ENCODE peak calls at places on chromosomes 1 and 21, in seven cellular contexts. One of them, this sample, is unnamed.

GRCh38 chr21:35475006-35475405 is 425.9 kb upstream of the RUNX1 start:
- DNase-seq in NB4: peak; percentile 50
- DNase-seq in immature natural killer cell: no peak
- DNase-seq in stimulated activated CD4-positive, alpha-beta T cell treated with anti-CD3 and anti-CD28 coated beads, Interleukin-1b, Interleukin-23, amount 100 ng/mL, for 1 hour: no peak
- DNase-seq in amniotic stem cell: no peak
- DNase-seq in progenitor cell of endocrine pancreas: no peak
- DNase-seq in naive B cell: no peak
- DNase-seq in this sample: no peak

GRCh38 chr1:38444311-38444710 is 397.7 kb upstream of the POU3F1 start:
- DNase-seq in NB4: no peak
- DNase-seq in immature natural killer cell: no peak
- DNase-seq in stimulated activated CD4-positive, alpha-beta T cell treated with anti-CD3 and anti-CD28 coated beads, Interleukin-1b, Interleukin-23, amount 100 ng/mL, for 1 hour: no peak
- DNase-seq in amniotic stem cell: no peak
- DNase-seq in progenitor cell of endocrine pancreas: no peak
- DNase-seq in naive B cell: no peak
- DNase-seq in this sample: peak; percentile 34

GRCh38 chr21:46097826-46098286 is at the start of gene COL6A2:
- DNase-seq in NB4: no peak
- DNase-seq in immature natural killer cell: peak; percentile 25
- DNase-seq in stimulated activated CD4-positive, alpha-beta T cell treated with anti-CD3 and anti-CD28 coated beads, Interleukin-1b, Interleukin-23, amount 100 ng/mL, for 1 hour: no peak
- DNase-seq in amniotic stem cell: peak; percentile 25
- DNase-seq in progenitor cell of endocrine pancreas: peak; percentile 47
- DNase-seq in naive B cell: no peak
- DNase-seq in this sample: no peak

GRCh38 chr1:203999618-204000017 is 73.3 kb upstream of the SOX13 start:
- DNase-seq in NB4: no peak
- DNase-seq in immature natural killer cell: no peak
- DNase-seq in stimulated activated CD4-positive, alpha-beta T cell treated with anti-CD3 and anti-CD28 coated beads, Interleukin-1b, Interleukin-23, amount 100 ng/mL, for 1 hour: no peak
- DNase-seq in amniotic stem cell: no peak
- DNase-seq in progenitor cell of endocrine pancreas: no peak
- DNase-seq in naive B cell: no peak
- DNase-seq in this sample: no peak

GRCh38 chr21:36571556-36571955 is 91.6 kb upstream of the CLDN14 start:
- DNase-seq in NB4: no peak
- DNase-seq in immature natural killer cell: no peak
- DNase-seq in stimulated activated CD4-positive, alpha-beta T cell treated with anti-CD3 and anti-CD28 coated beads, Interleukin-1b, Interleukin-23, amount 100 ng/mL, for 1 hour: no peak
- DNase-seq in amniotic stem cell: no peak
- DNase-seq in progenitor cell of endocrine pancreas: no peak
- DNase-seq in naive B cell: no peak
- DNase-seq in this sample: no peak

GRCh38 chr1:154863702-154864174 is 6.3 kb downstream of the KCNN3 start:
- DNase-seq in NB4: peak; percentile 89
- DNase-seq in immature natural killer cell: no peak
- DNase-seq in stimulated activated CD4-positive, alpha-beta T cell treated with anti-CD3 and anti-CD28 coated beads, Interleukin-1b, Interleukin-23, amount 100 ng/mL, for 1 hour: no peak
- DNase-seq in amniotic stem cell: no peak
- DNase-seq in progenitor cell of endocrine pancreas: no peak
- DNase-seq in naive B cell: no peak
- DNase-seq in this sample: no peak

GRCh38 chr1:175839678-175840669 is 96.6 kb upstream of the TNR start:
- DNase-seq in NB4: peak; percentile 81
- DNase-seq in immature natural killer cell: no peak
- DNase-seq in stimulated activated CD4-positive, alpha-beta T cell treated with anti-CD3 and anti-CD28 coated beads, Interleukin-1b, Interleukin-23, amount 100 ng/mL, for 1 hour: no peak
- DNase-seq in amniotic stem cell: no peak
- DNase-seq in progenitor cell of endocrine pancreas: no peak
- DNase-seq in naive B cell: no peak
- DNase-seq in this sample: no peak

GRCh38 chr1:201138311-201138840 is 11.4 kb upstream of the ASCL5 start:
- DNase-seq in NB4: no peak
- DNase-seq in immature natural killer cell: no peak
- DNase-seq in stimulated activated CD4-positive, alpha-beta T cell treated with anti-CD3 and anti-CD28 coated beads, Interleukin-1b, Interleukin-23, amount 100 ng/mL, for 1 hour: no peak
- DNase-seq in amniotic stem cell: no peak
- DNase-seq in progenitor cell of endocrine pancreas: no peak
- DNase-seq in naive B cell: no peak
- DNase-seq in this sample: no peak

GRCh38 chr21:31370893-31371652 is 27.0 kb upstream of the TIAM1 start:
- DNase-seq in NB4: no peak
- DNase-seq in immature natural killer cell: no peak
- DNase-seq in stimulated activated CD4-positive, alpha-beta T cell treated with anti-CD3 and anti-CD28 coated beads, Interleukin-1b, Interleukin-23, amount 100 ng/mL, for 1 hour: no peak
- DNase-seq in amniotic stem cell: no peak
- DNase-seq in progenitor cell of endocrine pancreas: no peak
- DNase-seq in naive B cell: no peak
- DNase-seq in this sample: no peak

GRCh38 chr21:14879458-14879857 is 185.3 kb downstream of the NRIP1 start:
- DNase-seq in NB4: no peak
- DNase-seq in immature natural killer cell: no peak
- DNase-seq in stimulated activated CD4-positive, alpha-beta T cell treated with anti-CD3 and anti-CD28 coated beads, Interleukin-1b, Interleukin-23, amount 100 ng/mL, for 1 hour: no peak
- DNase-seq in amniotic stem cell: no peak
- DNase-seq in progenitor cell of endocrine pancreas: no peak
- DNase-seq in naive B cell: no peak
- DNase-seq in this sample: no peak

GRCh38 chr1:194102607-194103006 is 916.2 kb upstream of the B3GALT2 start:
- DNase-seq in NB4: peak; percentile 7
- DNase-seq in immature natural killer cell: no peak
- DNase-seq in stimulated activated CD4-positive, alpha-beta T cell treated with anti-CD3 and anti-CD28 coated beads, Interleukin-1b, Interleukin-23, amount 100 ng/mL, for 1 hour: no peak
- DNase-seq in amniotic stem cell: no peak
- DNase-seq in progenitor cell of endocrine pancreas: no peak
- DNase-seq in naive B cell: no peak
- DNase-seq in this sample: no peak

GRCh38 chr1:106608836-106609235 is 447.6 kb upstream of the PRMT6 start:
- DNase-seq in NB4: no peak
- DNase-seq in immature natural killer cell: no peak
- DNase-seq in stimulated activated CD4-positive, alpha-beta T cell treated with anti-CD3 and anti-CD28 coated beads, Interleukin-1b, Interleukin-23, amount 100 ng/mL, for 1 hour: no peak
- DNase-seq in amniotic stem cell: no peak
- DNase-seq in progenitor cell of endocrine pancreas: no peak
- DNase-seq in naive B cell: no peak
- DNase-seq in this sample: peak; percentile 23

GRCh38 chr1:165897326-165898303 is 70.2 kb downstream of the UCK2 start:
- DNase-seq in NB4: no peak
- DNase-seq in immature natural killer cell: peak; percentile 7
- DNase-seq in stimulated activated CD4-positive, alpha-beta T cell treated with anti-CD3 and anti-CD28 coated beads, Interleukin-1b, Interleukin-23, amount 100 ng/mL, for 1 hour: no peak
- DNase-seq in amniotic stem cell: no peak
- DNase-seq in progenitor cell of endocrine pancreas: no peak
- DNase-seq in naive B cell: no peak
- DNase-seq in this sample: no peak

GRCh38 chr1:150925080-150925479 is 1.1 kb upstream of the SETDB1 start:
- DNase-seq in NB4: peak; percentile 48
- DNase-seq in immature natural killer cell: no peak
- DNase-seq in stimulated activated CD4-positive, alpha-beta T cell treated with anti-CD3 and anti-CD28 coated beads, Interleukin-1b, Interleukin-23, amount 100 ng/mL, for 1 hour: no peak
- DNase-seq in amniotic stem cell: no peak
- DNase-seq in progenitor cell of endocrine pancreas: no peak
- DNase-seq in naive B cell: peak; percentile 9
- DNase-seq in this sample: no peak

GRCh38 chr21:28975401-28975800 is 17.3 kb downstream of the LTN1 start:
- DNase-seq in NB4: no peak
- DNase-seq in immature natural killer cell: no peak
- DNase-seq in stimulated activated CD4-positive, alpha-beta T cell treated with anti-CD3 and anti-CD28 coated beads, Interleukin-1b, Interleukin-23, amount 100 ng/mL, for 1 hour: no peak
- DNase-seq in amniotic stem cell: no peak
- DNase-seq in progenitor cell of endocrine pancreas: no peak
- DNase-seq in naive B cell: no peak
- DNase-seq in this sample: peak; percentile 58

GRCh38 chr1:218869276-218869675 is 304.4 kb upstream of the LYPLAL1 start:
- DNase-seq in NB4: no peak
- DNase-seq in immature natural killer cell: no peak
- DNase-seq in stimulated activated CD4-positive, alpha-beta T cell treated with anti-CD3 and anti-CD28 coated beads, Interleukin-1b, Interleukin-23, amount 100 ng/mL, for 1 hour: no peak
- DNase-seq in amniotic stem cell: no peak
- DNase-seq in progenitor cell of endocrine pancreas: no peak
- DNase-seq in naive B cell: no peak
- DNase-seq in this sample: no peak

GRCh38 chr1:21672478-21673276 is 3.5 kb upstream of the RAP1GAP start:
- DNase-seq in NB4: no peak
- DNase-seq in immature natural killer cell: no peak
- DNase-seq in stimulated activated CD4-positive, alpha-beta T cell treated with anti-CD3 and anti-CD28 coated beads, Interleukin-1b, Interleukin-23, amount 100 ng/mL, for 1 hour: no peak
- DNase-seq in amniotic stem cell: no peak
- DNase-seq in progenitor cell of endocrine pancreas: no peak
- DNase-seq in naive B cell: no peak
- DNase-seq in this sample: no peak

GRCh38 chr1:164670026-164670425 is 111.0 kb downstream of the PBX1 start:
- DNase-seq in NB4: no peak
- DNase-seq in immature natural killer cell: no peak
- DNase-seq in stimulated activated CD4-positive, alpha-beta T cell treated with anti-CD3 and anti-CD28 coated beads, Interleukin-1b, Interleukin-23, amount 100 ng/mL, for 1 hour: no peak
- DNase-seq in amniotic stem cell: no peak
- DNase-seq in progenitor cell of endocrine pancreas: no peak
- DNase-seq in naive B cell: no peak
- DNase-seq in this sample: no peak

GRCh38 chr1:178055779-178056471 is 38.0 kb upstream of the RASAL2 start:
- DNase-seq in NB4: peak; percentile 78
- DNase-seq in immature natural killer cell: no peak
- DNase-seq in stimulated activated CD4-positive, alpha-beta T cell treated with anti-CD3 and anti-CD28 coated beads, Interleukin-1b, Interleukin-23, amount 100 ng/mL, for 1 hour: no peak
- DNase-seq in amniotic stem cell: no peak
- DNase-seq in progenitor cell of endocrine pancreas: no peak
- DNase-seq in naive B cell: no peak
- DNase-seq in this sample: no peak

GRCh38 chr1:2989185-2989584 is 32.1 kb upstream of the ACTRT2 start:
- DNase-seq in NB4: no peak
- DNase-seq in immature natural killer cell: no peak
- DNase-seq in stimulated activated CD4-positive, alpha-beta T cell treated with anti-CD3 and anti-CD28 coated beads, Interleukin-1b, Interleukin-23, amount 100 ng/mL, for 1 hour: no peak
- DNase-seq in amniotic stem cell: no peak
- DNase-seq in progenitor cell of endocrine pancreas: no peak
- DNase-seq in naive B cell: no peak
- DNase-seq in this sample: no peak

GRCh38 chr1:47894718-47895393 is 102.3 kb downstream of the TRABD2B start:
- DNase-seq in NB4: peak; percentile 27
- DNase-seq in immature natural killer cell: no peak
- DNase-seq in stimulated activated CD4-positive, alpha-beta T cell treated with anti-CD3 and anti-CD28 coated beads, Interleukin-1b, Interleukin-23, amount 100 ng/mL, for 1 hour: no peak
- DNase-seq in amniotic stem cell: no peak
- DNase-seq in progenitor cell of endocrine pancreas: no peak
- DNase-seq in naive B cell: no peak
- DNase-seq in this sample: peak; percentile 2

GRCh38 chr1:147434926-147435325 is 106.4 kb upstream of the BCL9 start:
- DNase-seq in NB4: peak; percentile 13
- DNase-seq in immature natural killer cell: no peak
- DNase-seq in stimulated activated CD4-positive, alpha-beta T cell treated with anti-CD3 and anti-CD28 coated beads, Interleukin-1b, Interleukin-23, amount 100 ng/mL, for 1 hour: no peak
- DNase-seq in amniotic stem cell: no peak
- DNase-seq in progenitor cell of endocrine pancreas: no peak
- DNase-seq in naive B cell: no peak
- DNase-seq in this sample: no peak

GRCh38 chr1:46027788-46028573 is 104.4 kb downstream of the PIK3R3 start:
- DNase-seq in NB4: no peak
- DNase-seq in immature natural killer cell: no peak
- DNase-seq in stimulated activated CD4-positive, alpha-beta T cell treated with anti-CD3 and anti-CD28 coated beads, Interleukin-1b, Interleukin-23, amount 100 ng/mL, for 1 hour: no peak
- DNase-seq in amniotic stem cell: no peak
- DNase-seq in progenitor cell of endocrine pancreas: no peak
- DNase-seq in naive B cell: no peak
- DNase-seq in this sample: no peak

GRCh38 chr1:9600861-9601834 is 12.4 kb downstream of the TMEM201 start:
- DNase-seq in NB4: no peak
- DNase-seq in immature natural killer cell: no peak
- DNase-seq in stimulated activated CD4-positive, alpha-beta T cell treated with anti-CD3 and anti-CD28 coated beads, Interleukin-1b, Interleukin-23, amount 100 ng/mL, for 1 hour: no peak
- DNase-seq in amniotic stem cell: no peak
- DNase-seq in progenitor cell of endocrine pancreas: no peak
- DNase-seq in naive B cell: no peak
- DNase-seq in this sample: no peak

GRCh38 chr1:168291222-168291824 is 10.6 kb downstream of the TBX19 start:
- DNase-seq in NB4: no peak
- DNase-seq in immature natural killer cell: no peak
- DNase-seq in stimulated activated CD4-positive, alpha-beta T cell treated with anti-CD3 and anti-CD28 coated beads, Interleukin-1b, Interleukin-23, amount 100 ng/mL, for 1 hour: no peak
- DNase-seq in amniotic stem cell: no peak
- DNase-seq in progenitor cell of endocrine pancreas: no peak
- DNase-seq in naive B cell: no peak
- DNase-seq in this sample: no peak

GRCh38 chr21:45100866-45101265 is 26.5 kb downstream of the ADARB1 start:
- DNase-seq in NB4: no peak
- DNase-seq in immature natural killer cell: no peak
- DNase-seq in stimulated activated CD4-positive, alpha-beta T cell treated with anti-CD3 and anti-CD28 coated beads, Interleukin-1b, Interleukin-23, amount 100 ng/mL, for 1 hour: no peak
- DNase-seq in amniotic stem cell: no peak
- DNase-seq in progenitor cell of endocrine pancreas: no peak
- DNase-seq in naive B cell: no peak
- DNase-seq in this sample: no peak

GRCh38 chr1:230867903-230868735 is at the start of gene C1orf198:
- DNase-seq in NB4: peak; percentile 61
- DNase-seq in immature natural killer cell: peak; percentile 61
- DNase-seq in stimulated activated CD4-positive, alpha-beta T cell treated with anti-CD3 and anti-CD28 coated beads, Interleukin-1b, Interleukin-23, amount 100 ng/mL, for 1 hour: peak; percentile 39
- DNase-seq in amniotic stem cell: peak; percentile 45
- DNase-seq in progenitor cell of endocrine pancreas: peak; percentile 84
- DNase-seq in naive B cell: peak; percentile 66
- DNase-seq in this sample: no peak

GRCh38 chr21:30613836-30614235 is at the start of gene KRTAP6-1:
- DNase-seq in NB4: no peak
- DNase-seq in immature natural killer cell: no peak
- DNase-seq in stimulated activated CD4-positive, alpha-beta T cell treated with anti-CD3 and anti-CD28 coated beads, Interleukin-1b, Interleukin-23, amount 100 ng/mL, for 1 hour: no peak
- DNase-seq in amniotic stem cell: no peak
- DNase-seq in progenitor cell of endocrine pancreas: no peak
- DNase-seq in naive B cell: no peak
- DNase-seq in this sample: no peak

This sample was measured in HS-5.